ENCODE peak calls at places on chromosome 16, in five cellular contexts. V is GM23248, L is stomach, M is colonic mucosa, D is H9. H is an unnamed sample.

GRCh38 chr16:66953462-66954096 is 7.5 kb upstream of the CES3 start:
- DNase-seq in L (peak), D (no peak), V (no peak), M (peak), H (no peak)

GRCh38 chr16:81181013-81181720 is 57.3 kb upstream of the BCO1 start:
- DNase-seq in V (peak), L (peak), D (peak), M (peak), H (no peak)

GRCh38 chr16:31186176-31186575 is 6.2 kb downstream of the FUS start:
- DNase-seq in L (no peak), M (no peak), V (no peak), D (no peak), H (no peak)

GRCh38 chr16:75647492-75648264 is at the start of the genes KARS1 and TERF2IP:
- DNase-seq in D (peak), M (peak), V (peak), L (peak), H (peak)

GRCh38 chr16:88639231-88640038 is 1.1 kb downstream of the IL17C start:
- DNase-seq in L (peak), V (peak), D (peak), M (peak), H (no peak)

GRCh38 chr16:53219795-53220194 is 165.0 kb downstream of the CHD9 start:
- DNase-seq in M (no peak), V (peak), D (no peak), L (no peak), H (no peak)

GRCh38 chr16:67560827-67561342 is 1.4 kb upstream of the CTCF start:
- DNase-seq in D (no peak), V (peak), M (peak), L (no peak), H (no peak)

GRCh38 chr16:67458121-67458641 is 22.8 kb downstream of the ATP6V0D1 start:
- DNase-seq in V (peak), L (no peak), D (no peak), M (peak), H (no peak)

GRCh38 chr16:83147244-83147643 is 520.5 kb downstream of the CDH13 start:
- DNase-seq in V (no peak), D (no peak), L (no peak), M (no peak), H (no peak)

GRCh38 chr16:25478476-25478875 is 213.3 kb upstream of the HS3ST4 start:
- DNase-seq in V (no peak), M (no peak), D (no peak), L (no peak), H (no peak)

GRCh38 chr16:48963901-48964615 is 317.6 kb downstream of the CBLN1 start:
- DNase-seq in M (no peak), D (no peak), V (peak), L (no peak), H (no peak)

GRCh38 chr16:67877064-67877463 is 4.2 kb downstream of the EDC4 start:
- DNase-seq in V (no peak), M (no peak), L (no peak), D (no peak), H (no peak)

GRCh38 chr16:64276646-64277045 is 845.2 kb downstream of the CDH11 start:
- DNase-seq in D (no peak), V (no peak), L (no peak), M (no peak), H (no peak)

GRCh38 chr16:15961060-15961511 is 11.7 kb downstream of the ABCC1 start:
- DNase-seq in D (no peak), M (no peak), V (no peak), L (no peak), H (peak)

GRCh38 chr16:86337581-86338402 is 172.5 kb upstream of the FOXF1 start:
- DNase-seq in M (no peak), L (no peak), V (peak), D (peak), H (no peak)

GRCh38 chr16:15038689-15039088 is 17.2 kb downstream of the NTAN1 start:
- DNase-seq in D (no peak), V (no peak), M (no peak), L (no peak), H (no peak)

GRCh38 chr16:10964891-10965326 is 20.5 kb downstream of the CLEC16A start:
- DNase-seq in L (no peak), V (no peak), M (no peak), D (no peak), H (no peak)

GRCh38 chr16:25126820-25127232 is 15.3 kb downstream of the LCMT1 start:
- DNase-seq in V (peak), L (no peak), D (no peak), M (peak), H (peak)

GRCh38 chr16:85285681-85286065 is 173.4 kb upstream of the CIBAR2 start:
- DNase-seq in M (no peak), L (no peak), D (no peak), V (peak), H (no peak)
- H3K27ac ChIP-seq in M (no peak), L (no peak), D (no peak), V (peak), H (no peak)

DNA sequence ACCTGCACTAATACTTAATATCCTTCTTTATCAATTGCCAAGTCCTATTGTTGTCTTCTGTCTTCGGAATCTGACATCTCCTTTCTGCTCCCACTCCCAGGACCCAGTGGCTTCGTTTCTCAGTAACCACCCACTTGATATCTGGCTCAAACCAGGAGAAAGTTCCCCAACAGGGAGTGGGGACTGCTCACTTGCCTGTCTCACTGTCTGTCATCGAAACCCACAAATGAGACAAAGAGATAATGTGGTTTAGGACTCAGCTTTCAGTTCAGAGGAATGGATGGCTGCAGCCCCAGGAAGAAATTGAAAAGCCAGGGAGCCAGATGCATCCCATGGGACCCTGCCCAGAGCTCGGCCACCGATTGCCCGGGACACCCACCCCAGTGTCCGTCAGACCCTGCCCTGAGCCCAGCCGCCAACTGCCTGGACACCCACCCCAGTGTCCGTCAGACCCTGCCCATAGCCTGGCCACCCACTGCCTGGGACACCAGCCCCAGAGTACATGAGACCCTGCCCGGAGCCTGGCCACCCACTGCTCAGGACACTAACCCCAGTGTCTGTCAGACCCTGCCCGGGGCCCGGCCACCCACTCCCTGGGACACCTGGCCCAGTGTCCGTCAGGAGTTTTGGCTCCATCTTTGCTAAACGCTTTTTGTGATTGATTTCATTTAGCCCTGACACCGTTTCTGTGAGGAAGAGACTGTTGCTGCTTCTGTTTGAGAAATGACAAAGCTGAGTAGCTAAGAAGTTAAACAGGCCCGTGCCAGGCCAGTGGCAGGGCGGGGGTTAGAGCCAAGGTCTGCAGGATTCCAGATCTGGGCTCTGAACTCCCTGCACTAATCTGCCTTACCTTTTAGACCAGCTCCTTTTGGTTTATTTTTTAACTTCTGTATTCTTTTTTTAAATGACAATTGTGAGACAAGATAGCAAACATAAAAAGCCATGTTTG is 251.4 kb downstream of the PHKB start:
- DNase-seq in D (no peak), L (no peak), M (no peak), V (no peak), H (no peak)
- H3K27ac ChIP-seq in D (no peak), L (no peak), M (no peak), V (no peak), H (no peak)

GRCh38 chr16:17231972-17232371 is 238.8 kb downstream of the XYLT1 start:
- DNase-seq in L (no peak), D (no peak), M (no peak), V (no peak), H (no peak)
- H3K27ac ChIP-seq in L (no peak), D (no peak), M (no peak), V (no peak), H (no peak)

DNA sequence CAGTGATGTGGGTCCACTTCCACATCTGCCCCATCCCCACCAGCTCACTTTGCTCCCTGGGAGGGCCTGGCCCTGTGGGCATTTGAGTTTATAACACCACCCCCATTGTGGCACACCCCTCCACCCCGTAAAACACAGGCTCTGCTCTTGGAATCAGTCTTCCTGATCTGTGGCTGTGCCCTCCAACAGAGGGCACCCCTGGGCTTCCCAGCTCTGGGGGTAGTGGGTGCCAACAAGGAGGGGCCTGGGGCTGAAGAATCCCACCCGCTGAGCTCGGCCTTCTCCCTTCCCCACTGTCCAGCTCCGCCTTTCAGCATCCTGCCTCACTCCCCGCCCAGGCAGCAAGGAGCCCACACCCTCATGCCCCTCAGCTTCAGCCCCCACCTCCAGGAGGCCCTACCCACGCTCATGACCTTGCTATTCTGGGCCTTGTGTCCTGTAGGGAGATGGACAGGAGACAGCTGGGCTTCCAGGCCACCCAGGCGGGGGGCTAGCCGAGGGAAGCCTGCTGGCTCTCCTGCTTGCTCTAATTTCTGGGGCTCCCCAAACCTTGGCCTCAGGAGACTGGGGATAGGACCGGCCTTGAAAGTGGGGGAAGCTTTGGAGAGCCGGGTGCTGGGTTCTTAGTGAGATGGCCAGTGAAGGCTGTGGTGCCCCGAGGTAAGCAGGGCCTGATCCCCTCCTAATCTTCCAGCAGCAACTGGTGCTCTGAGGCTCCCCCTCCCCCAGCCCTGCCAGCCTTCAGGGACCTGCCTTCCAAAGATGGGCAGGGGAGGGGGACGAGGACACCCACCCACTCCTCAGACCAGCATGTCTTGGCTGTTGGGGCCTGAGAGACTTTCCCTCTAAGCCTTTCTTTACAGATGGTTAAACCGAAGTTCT is 2.9 kb upstream of the ATP2A1 start:
- DNase-seq in D (no peak), V (no peak), L (no peak), M (no peak), H (no peak)
- H3K27ac ChIP-seq in D (no peak), V (no peak), L (no peak), M (no peak), H (no peak)

GRCh38 chr16:4659363-4660353 is 33.7 kb upstream of the NUDT16L1 start:
- DNase-seq in D (no peak), M (no peak), L (no peak), V (no peak), H (no peak)
- H3K27ac ChIP-seq in D (no peak), M (no peak), L (peak), V (peak), H (no peak)

GRCh38 chr16:6644916-6645315 is 687.7 kb upstream of the RBFOX1 start:
- DNase-seq in M (no peak), L (no peak), D (no peak), V (no peak), H (no peak)
- H3K27ac ChIP-seq in M (no peak), L (no peak), D (no peak), V (no peak), H (no peak)

DNA sequence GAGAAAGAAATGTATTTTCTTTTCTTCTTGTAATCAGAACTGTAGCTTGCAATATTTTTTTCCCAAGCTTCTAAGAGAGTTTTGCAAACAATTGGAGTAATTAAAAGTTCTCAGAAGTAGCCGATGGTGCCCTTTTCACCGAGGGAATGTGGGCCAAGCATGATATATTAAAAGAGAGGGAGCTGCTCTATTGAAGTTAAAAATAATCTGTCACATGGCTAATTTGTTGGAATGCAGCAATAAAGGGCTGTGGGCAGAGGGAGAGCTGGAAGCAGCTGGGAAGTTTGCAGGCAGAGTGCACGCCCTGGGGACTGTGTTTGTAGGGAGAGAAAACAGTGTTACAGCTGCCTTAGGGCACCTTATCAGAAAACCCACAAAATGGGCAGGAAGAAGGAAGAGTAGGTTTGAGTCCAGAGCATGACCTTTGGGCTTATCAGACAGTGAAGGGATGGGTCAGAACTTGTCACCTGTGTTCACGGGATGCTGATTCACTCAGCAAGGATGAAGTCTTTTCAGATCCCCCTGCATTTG is 18.5 kb upstream of the TERF2 start:
- DNase-seq in L (peak), V (peak), M (peak), D (no peak), H (no peak)
- H3K27ac ChIP-seq in L (peak), V (no peak), M (peak), D (no peak), H (no peak)

H was measured in OCI-LY7.